ENCODE peak calls at places on chromosomes 2 and 18, in eight cellular contexts. E is A549, O is H1, A is HCT116, Q is GM12878, J is K562, D is IMR-90, T is HepG2. Y is an unnamed sample.

GRCh38 chr2:200944467-200945394 is 18.7 kb downstream of the ORC2 start:
- DNase-seq in E (peak), O (no peak), A (peak), Q (no peak), J (peak), D (peak), T (peak), Y (no peak)

GRCh38 chr2:37366773-37367172 is 22.3 kb downstream of the QPCT start:
- DNase-seq in E (no peak), O (no peak), A (no peak), Q (no peak), J (no peak), D (no peak), T (no peak), Y (no peak)

GRCh38 chr2:4763009-4763408 is 929.2 kb upstream of the SOX11 start:
- DNase-seq in E (no peak), O (no peak), A (no peak), Q (no peak), J (peak), D (no peak), T (no peak), Y (peak)

GRCh38 chr2:141392517-141393213 is 738.2 kb downstream of the LRP1B start:
- DNase-seq in E (peak), O (no peak), A (no peak), Q (no peak), J (no peak), D (peak), T (peak), Y (no peak)

GRCh38 chr2:199973703-199974102 is 18.3 kb downstream of the MAIP1 start:
- DNase-seq in E (peak), O (no peak), A (peak), Q (no peak), J (peak), D (peak), T (peak), Y (peak)

GRCh38 chr18:33316146-33316587 is 124.4 kb downstream of the CCDC178 start:
- DNase-seq in E (no peak), O (peak), A (no peak), Q (no peak), J (peak), D (no peak), T (no peak), Y (no peak)

GRCh38 chr18:25832008-25832604 is 258.3 kb downstream of the SS18 start:
- DNase-seq in E (peak), O (peak), A (peak), Q (no peak), J (peak), D (peak), T (peak), Y (peak)

GRCh38 chr18:25058520-25058919 is 293.4 kb downstream of the ZNF521 start:
- DNase-seq in E (no peak), O (no peak), A (no peak), Q (no peak), J (peak), D (no peak), T (no peak), Y (no peak)

GRCh38 chr2:238459081-238459629 is 32.4 kb downstream of the ASB1 start:
- DNase-seq in E (no peak), O (no peak), A (no peak), Q (no peak), J (no peak), D (peak), T (no peak), Y (no peak)

GRCh38 chr2:230931556-230932231 is 6.7 kb upstream of the GPR55 start:
- DNase-seq in E (no peak), O (no peak), A (no peak), Q (no peak), J (no peak), D (no peak), T (no peak), Y (no peak)

GRCh38 chr2:136010126-136010525 is 24.7 kb upstream of the DARS1 start:
- DNase-seq in E (no peak), O (no peak), A (no peak), Q (no peak), J (no peak), D (peak), T (no peak), Y (no peak)

GRCh38 chr2:162006326-162006725 is 67.7 kb downstream of the DPP4 start:
- DNase-seq in E (no peak), O (no peak), A (no peak), Q (no peak), J (no peak), D (no peak), T (no peak), Y (no peak)

GRCh38 chr2:157596992-157597681 is 31.5 kb downstream of the ACVR1C start:
- DNase-seq in E (peak), O (peak), A (no peak), Q (no peak), J (peak), D (peak), T (no peak), Y (peak)

GRCh38 chr2:97761192-97761591 is 47.8 kb downstream of the ZAP70 start:
- DNase-seq in E (no peak), O (no peak), A (no peak), Q (no peak), J (no peak), D (no peak), T (no peak), Y (no peak)

GRCh38 chr2:104733544-104733943 is 120.4 kb upstream of the POU3F3 start:
- DNase-seq in E (peak), O (peak), A (peak), Q (no peak), J (peak), D (no peak), T (peak), Y (peak)

GRCh38 chr18:9994701-9995100 is 80.9 kb downstream of the VAPA start:
- DNase-seq in E (no peak), O (no peak), A (no peak), Q (no peak), J (no peak), D (no peak), T (no peak), Y (no peak)

GRCh38 chr2:228611171-228611570 is 429.7 kb upstream of the SPHKAP start:
- DNase-seq in E (no peak), O (no peak), A (no peak), Q (no peak), J (no peak), D (no peak), T (no peak), Y (no peak)

GRCh38 chr18:53799134-53799533 is 425.3 kb downstream of the MBD2 start:
- DNase-seq in E (no peak), O (no peak), A (no peak), Q (no peak), J (no peak), D (no peak), T (no peak), Y (no peak)

GRCh38 chr2:109649736-109650695 is 35.9 kb downstream of the SOWAHC start:
- DNase-seq in E (no peak), O (no peak), A (no peak), Q (no peak), J (no peak), D (no peak), T (no peak), Y (no peak)

GRCh38 chr2:238439093-238439849 is 12.5 kb downstream of the ASB1 start:
- DNase-seq in E (peak), O (no peak), A (peak), Q (no peak), J (no peak), D (peak), T (no peak), Y (no peak)

GRCh38 chr18:3773303-3773702 is 323.3 kb downstream of the TGIF1 start:
- DNase-seq in E (no peak), O (no peak), A (no peak), Q (no peak), J (no peak), D (peak), T (no peak), Y (no peak)

GRCh38 chr2:101533611-101534601 is 59.0 kb upstream of the RFX8 start:
- DNase-seq in E (no peak), O (no peak), A (no peak), Q (no peak), J (no peak), D (no peak), T (no peak), Y (no peak)

GRCh38 chr2:216632321-216632951 is 784 bp upstream of the IGFBP2 start:
- DNase-seq in E (no peak), O (no peak), A (no peak), Q (no peak), J (no peak), D (no peak), T (no peak), Y (no peak)

GRCh38 chr18:8797206-8797605 is 91.8 kb downstream of the MTCL1 start:
- DNase-seq in E (no peak), O (no peak), A (no peak), Q (no peak), J (no peak), D (peak), T (peak), Y (no peak)

GRCh38 chr18:63606526-63606925 is 19.4 kb downstream of the SERPINB13 start:
- DNase-seq in E (no peak), O (no peak), A (no peak), Q (no peak), J (no peak), D (no peak), T (no peak), Y (no peak)

GRCh38 chr2:15357186-15357585 is 203.9 kb downstream of the NBAS start:
- DNase-seq in E (no peak), O (no peak), A (no peak), Q (no peak), J (no peak), D (no peak), T (no peak), Y (no peak)

GRCh38 chr2:204108874-204109295 is 172.3 kb downstream of the ICOS start:
- DNase-seq in E (no peak), O (no peak), A (no peak), Q (no peak), J (no peak), D (no peak), T (no peak), Y (no peak)

GRCh38 chr2:37342636-37343211 is 1.7 kb upstream of the QPCT start:
- DNase-seq in E (no peak), O (no peak), A (no peak), Q (no peak), J (no peak), D (no peak), T (no peak), Y (peak)

GRCh38 chr2:88074854-88075292 is 7.2 kb downstream of the SMYD1 start:
- DNase-seq in E (no peak), O (no peak), A (no peak), Q (no peak), J (no peak), D (peak), T (no peak), Y (no peak)
- TF ChIP-seq RAD21 in E (no peak), O (no peak), A (no peak), Q (no peak), J (no peak), D (no peak), T (no peak), Y (no peak)

DNA sequence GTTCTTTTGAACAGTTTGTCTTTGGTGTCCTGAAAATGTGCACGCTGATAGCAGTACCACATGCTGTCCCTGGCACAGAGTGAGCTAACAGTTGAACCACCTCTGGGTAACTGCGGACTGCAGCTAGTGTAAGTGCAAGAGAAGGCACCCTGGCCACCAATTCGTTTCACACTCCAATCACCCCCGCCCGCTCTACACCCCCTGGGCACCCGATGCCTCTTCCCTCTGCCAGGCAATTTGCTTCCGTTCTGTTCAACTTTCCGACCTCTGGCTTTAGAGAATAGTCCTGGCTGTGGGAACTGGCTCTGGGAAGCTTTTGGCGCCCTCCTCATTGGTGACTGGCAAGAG is 1.4 kb downstream of the DOCK10 start:
- DNase-seq in E (peak), O (no peak), A (no peak), Q (no peak), J (no peak), D (peak), T (no peak), Y (peak)
- TF ChIP-seq RAD21 in E (no peak), O (no peak), A (no peak), Q (no peak), J (no peak), D (no peak), T (no peak), Y (no peak)

GRCh38 chr2:71502941-71503738 is 49.8 kb downstream of the DYSF start:
- DNase-seq in E (no peak), O (no peak), A (no peak), Q (no peak), J (no peak), D (no peak), T (no peak), Y (no peak)
- TF ChIP-seq RAD21 in E (no peak), O (no peak), A (no peak), Q (no peak), J (no peak), D (no peak), T (no peak), Y (no peak)

GRCh38 chr2:21972580-21972979 is 848.8 kb downstream of the TDRD15 start:
- DNase-seq in E (no peak), O (no peak), A (no peak), Q (no peak), J (no peak), D (no peak), T (no peak), Y (peak)
- TF ChIP-seq RAD21 in E (no peak), O (no peak), A (no peak), Q (no peak), J (no peak), D (no peak), T (no peak), Y (peak)

DNA sequence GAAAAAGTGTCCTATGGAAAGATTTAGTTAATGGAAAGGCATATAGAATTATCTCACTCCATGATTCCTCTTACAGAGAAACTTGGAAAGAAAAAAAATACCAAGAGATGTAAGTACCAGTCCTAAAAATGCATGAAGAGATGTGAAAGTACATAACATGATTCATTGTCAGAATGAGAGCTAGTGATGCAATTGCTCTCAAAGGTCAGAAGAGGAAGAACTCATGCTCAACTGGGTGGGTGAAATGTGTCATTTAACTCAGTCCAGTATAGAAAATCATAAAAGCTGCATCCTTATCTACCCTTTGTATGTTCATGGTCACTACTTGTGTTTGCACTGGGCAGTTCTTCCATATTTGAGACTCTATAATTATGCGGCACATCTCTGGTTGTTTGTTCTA is 300.0 kb upstream of the PIK3C3 start:
- DNase-seq in E (no peak), O (no peak), A (no peak), Q (no peak), J (no peak), D (no peak), T (no peak), Y (no peak)
- TF ChIP-seq RAD21 in E (no peak), O (no peak), A (no peak), Q (no peak), J (no peak), D (no peak), T (no peak), Y (no peak)

GRCh38 chr18:48472610-48473009 is 63.4 kb upstream of the ZBTB7C start:
- DNase-seq in E (no peak), O (no peak), A (no peak), Q (no peak), J (no peak), D (no peak), T (no peak), Y (no peak)

GRCh38 chr18:48467231-48467630 is 58.0 kb upstream of the ZBTB7C start:
- DNase-seq in E (no peak), O (no peak), A (no peak), Q (no peak), J (no peak), D (no peak), T (no peak), Y (no peak)

GRCh38 chr18:48468151-48468550 is 59.0 kb upstream of the ZBTB7C start:
- DNase-seq in E (no peak), O (no peak), A (no peak), Q (no peak), J (no peak), D (no peak), T (no peak), Y (no peak)

GRCh38 chr18:48473816-48474215 is 64.6 kb upstream of the ZBTB7C start:
- DNase-seq in E (no peak), O (no peak), A (no peak), Q (no peak), J (no peak), D (no peak), T (no peak), Y (no peak)

DNA sequence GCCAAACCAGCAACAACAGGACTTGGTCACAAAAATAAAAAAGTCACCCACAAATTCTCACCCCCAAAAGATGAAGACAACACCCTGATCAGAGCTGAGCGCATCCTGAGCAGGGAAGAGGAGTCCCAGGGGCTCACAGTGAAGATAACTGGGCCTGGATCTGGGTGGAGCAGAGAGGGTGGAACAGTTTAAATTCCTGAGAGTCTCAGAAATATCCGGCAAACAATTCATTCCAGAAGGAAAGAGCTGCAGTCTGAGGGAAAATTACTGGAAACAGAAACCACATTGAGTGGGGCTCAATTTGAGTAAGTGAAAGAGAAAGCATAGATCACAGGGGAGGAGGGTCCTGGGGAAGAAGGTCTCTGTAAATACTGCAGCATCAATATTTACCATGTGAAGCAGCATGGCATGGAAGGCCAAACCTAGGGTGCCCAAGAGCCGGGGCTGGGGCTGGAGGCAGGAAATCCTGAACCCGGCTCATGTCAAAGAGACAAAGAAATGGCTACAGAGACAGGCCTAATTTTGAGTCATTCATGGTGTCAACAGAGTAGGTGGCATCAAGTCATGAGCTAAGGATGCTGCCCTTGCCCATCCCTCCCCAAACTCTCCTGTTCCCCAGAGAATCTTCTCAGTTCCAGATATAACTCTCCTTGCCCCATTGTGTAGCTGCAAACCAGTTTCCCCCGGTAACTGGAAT is 61.4 kb upstream of the ZBTB7C start:
- DNase-seq in E (no peak), O (no peak), A (no peak), Q (no peak), J (no peak), D (no peak), T (peak), Y (no peak)
- TF ChIP-seq RAD21 in E (no peak), O (no peak), A (no peak), Q (no peak), J (no peak), D (no peak), T (no peak), Y (no peak)